ENCODE peak calls at places on chromosomes 11 and 22, in five cellular contexts. O is stimulated activated CD4-positive, alpha-beta T cell treated with anti-CD3 and anti-CD28 coated beads, Interleukin-2, amount 100 ng/mL, for 48 hours; Z is cardiac fibroblast; F is B cell; D is NAMALWA. E is an unnamed sample.

GRCh38 chr22:33057363-33057995 is 702 bp downstream of the SYN3 start:
- DNase-seq in Z (no peak), O (no peak), D (no peak), F (no peak), E (no peak)

GRCh38 chr11:47886096-47886495 is 37.9 kb upstream of the NUP160 start:
- DNase-seq in O (no peak), F (no peak), D (no peak), Z (peak; percentile 78), E (peak; percentile 79)

GRCh38 chr11:22920939-22921565 is 60.8 kb upstream of the CCDC179 start:
- DNase-seq in F (peak; percentile 6), O (no peak), Z (peak; percentile 69), D (peak; percentile 61), E (peak; percentile 61)

GRCh38 chr11:64285885-64286800 is 495 bp downstream of the GPR137 start:
- DNase-seq in F (peak; percentile 49), O (no peak), Z (no peak), D (peak; percentile 65), E (no peak)

GRCh38 chr11:104238916-104239315 is 75.0 kb upstream of the PDGFD start:
- DNase-seq in O (no peak), D (no peak), Z (no peak), F (no peak), E (no peak)

GRCh38 chr11:32032478-32032877 is 58.4 kb upstream of the RCN1 start:
- DNase-seq in F (no peak), Z (peak; percentile 64), D (no peak), O (no peak), E (no peak)

GRCh38 chr22:20024225-20025087 is 3.5 kb downstream of the TANGO2 start:
- DNase-seq in F (no peak), D (no peak), Z (no peak), O (no peak), E (no peak)

GRCh38 chr11:119258983-119259382 is 52.8 kb downstream of the CBL start:
- DNase-seq in O (no peak), F (peak; percentile 19), Z (no peak), D (peak; percentile 28), E (no peak)

GRCh38 chr11:113725883-113726405 is 19.8 kb upstream of the TMPRSS5 start:
- DNase-seq in O (no peak), Z (no peak), F (no peak), D (no peak), E (no peak)

GRCh38 chr22:50544746-50545253 is 899 bp upstream of the KLHDC7B start:
- DNase-seq in D (no peak), F (peak; percentile 43), O (no peak), Z (no peak), E (no peak)

GRCh38 chr11:13963169-13963948 is 836 bp downstream of the SPON1 start:
- DNase-seq in D (no peak), Z (no peak), F (peak; percentile 68), O (peak; percentile 31), E (peak; percentile 34)

GRCh38 chr22:43412808-43413785 is 1.3 kb downstream of the MPPED1 start:
- DNase-seq in D (no peak), O (no peak), F (no peak), Z (no peak), E (no peak)

GRCh38 chr22:42294034-42294985 is 23.9 kb upstream of the TCF20 start:
- DNase-seq in Z (peak; percentile 55), D (peak; percentile 62), F (peak; percentile 39), O (no peak), E (peak; percentile 88)

GRCh38 chr11:79321282-79321681 is 119.5 kb downstream of the TENM4 start:
- DNase-seq in F (no peak), D (no peak), Z (peak; percentile 26), O (no peak), E (peak; percentile 24)

GRCh38 chr11:69664901-69665300 is 10.3 kb downstream of the LTO1 start:
- DNase-seq in D (no peak), Z (no peak), F (no peak), O (no peak), E (no peak)

GRCh38 chr11:43818220-43818619 is 62.4 kb upstream of the ALKBH3 start:
- DNase-seq in D (no peak), Z (no peak), O (no peak), F (no peak), E (no peak)

GRCh38 chr11:6988506-6988905 is 31.6 kb downstream of the ZNF214 start:
- DNase-seq in F (no peak), O (no peak), Z (peak; percentile 12), D (no peak), E (peak; percentile 16)

GRCh38 chr11:475941-476340 is 25.9 kb downstream of the PTDSS2 start:
- DNase-seq in D (no peak), O (no peak), Z (no peak), F (no peak), E (no peak)

GRCh38 chr22:49585695-49586243 is 241.9 kb downstream of the BRD1 start:
- DNase-seq in D (no peak), F (no peak), O (no peak), Z (no peak), E (no peak)